ENCODE peak calls at places on chromosomes 13 and 19, in nine cellular contexts. One of them, this sample, is unnamed.

GRCh38 chr19:18300930-18301717 is 19.7 kb upstream of the JUND start:
- DNase-seq in thoracic aorta: peak; percentile 80
- DNase-seq in K562: peak; percentile 66
- DNase-seq in psoas muscle: peak; percentile 97
- DNase-seq in PC-3: peak; percentile 51
- DNase-seq in BJ: peak; percentile 60
- DNase-seq in left lung: peak; percentile 80
- DNase-seq in CD4-positive, alpha-beta T cell: no peak
- DNase-seq in astrocyte of the cerebellum: no peak
- DNase-seq in this sample: no peak

GRCh38 chr19:41939861-41940442 is 11.7 kb upstream of the ERFL start:
- DNase-seq in thoracic aorta: no peak
- DNase-seq in K562: peak; percentile 91
- DNase-seq in psoas muscle: no peak
- DNase-seq in PC-3: no peak
- DNase-seq in BJ: no peak
- DNase-seq in left lung: no peak
- DNase-seq in CD4-positive, alpha-beta T cell: no peak
- DNase-seq in astrocyte of the cerebellum: no peak
- DNase-seq in this sample: no peak

GRCh38 chr13:48831248-48831647 is 144.5 kb upstream of the FNDC3A start:
- DNase-seq in thoracic aorta: no peak
- DNase-seq in K562: no peak
- DNase-seq in psoas muscle: no peak
- DNase-seq in PC-3: no peak
- DNase-seq in BJ: no peak
- DNase-seq in left lung: no peak
- DNase-seq in CD4-positive, alpha-beta T cell: no peak
- DNase-seq in astrocyte of the cerebellum: no peak
- DNase-seq in this sample: no peak

GRCh38 chr19:38386968-38387549 is 775 bp downstream of the GGN start:
- DNase-seq in thoracic aorta: no peak
- DNase-seq in K562: peak; percentile 42
- DNase-seq in psoas muscle: peak; percentile 76
- DNase-seq in PC-3: no peak
- DNase-seq in BJ: no peak
- DNase-seq in left lung: peak; percentile 52
- DNase-seq in CD4-positive, alpha-beta T cell: no peak
- DNase-seq in astrocyte of the cerebellum: no peak
- DNase-seq in this sample: no peak

GRCh38 chr13:94345374-94346195 is 133.9 kb downstream of the DCT start:
- DNase-seq in thoracic aorta: no peak
- DNase-seq in K562: no peak
- DNase-seq in psoas muscle: no peak
- DNase-seq in PC-3: peak; percentile 19
- DNase-seq in BJ: no peak
- DNase-seq in left lung: no peak
- DNase-seq in CD4-positive, alpha-beta T cell: no peak
- DNase-seq in astrocyte of the cerebellum: no peak
- DNase-seq in this sample: no peak

GRCh38 chr19:54390942-54391577 is 24.2 kb upstream of the TTYH1 start:
- DNase-seq in thoracic aorta: no peak
- DNase-seq in K562: peak; percentile 49
- DNase-seq in psoas muscle: no peak
- DNase-seq in PC-3: peak; percentile 69
- DNase-seq in BJ: peak; percentile 2
- DNase-seq in left lung: no peak
- DNase-seq in CD4-positive, alpha-beta T cell: peak; percentile 51
- DNase-seq in astrocyte of the cerebellum: peak; percentile 53
- DNase-seq in this sample: peak; percentile 14

GRCh38 chr13:45918597-45918996 is 67.0 kb upstream of the SIAH3 start:
- DNase-seq in thoracic aorta: no peak
- DNase-seq in K562: no peak
- DNase-seq in psoas muscle: no peak
- DNase-seq in PC-3: peak; percentile 16
- DNase-seq in BJ: no peak
- DNase-seq in left lung: no peak
- DNase-seq in CD4-positive, alpha-beta T cell: no peak
- DNase-seq in astrocyte of the cerebellum: no peak
- DNase-seq in this sample: no peak

GRCh38 chr19:17706750-17707181 is 12.5 kb upstream of the MAP1S start:
- DNase-seq in thoracic aorta: no peak
- DNase-seq in K562: peak; percentile 98
- DNase-seq in psoas muscle: no peak
- DNase-seq in PC-3: no peak
- DNase-seq in BJ: no peak
- DNase-seq in left lung: no peak
- DNase-seq in CD4-positive, alpha-beta T cell: no peak
- DNase-seq in astrocyte of the cerebellum: no peak
- DNase-seq in this sample: no peak

GRCh38 chr13:108315955-108316354 is 46.4 kb downstream of the TNFSF13B start:
- DNase-seq in thoracic aorta: no peak
- DNase-seq in K562: no peak
- DNase-seq in psoas muscle: no peak
- DNase-seq in PC-3: no peak
- DNase-seq in BJ: no peak
- DNase-seq in left lung: no peak
- DNase-seq in CD4-positive, alpha-beta T cell: no peak
- DNase-seq in astrocyte of the cerebellum: no peak
- DNase-seq in this sample: no peak

GRCh38 chr13:38530492-38530891 is 156.4 kb upstream of the FREM2 start:
- DNase-seq in thoracic aorta: no peak
- DNase-seq in K562: no peak
- DNase-seq in psoas muscle: no peak
- DNase-seq in PC-3: peak; percentile 33
- DNase-seq in BJ: peak; percentile 4
- DNase-seq in left lung: no peak
- DNase-seq in CD4-positive, alpha-beta T cell: no peak
- DNase-seq in astrocyte of the cerebellum: peak; percentile 3
- DNase-seq in this sample: no peak
- TF ChIP-seq CTCF in thoracic aorta: no peak
- TF ChIP-seq CTCF in K562: peak; percentile 16
- TF ChIP-seq CTCF in psoas muscle: peak; percentile 16
- TF ChIP-seq CTCF in PC-3: peak; percentile 67
- TF ChIP-seq CTCF in BJ: peak; percentile 43
- TF ChIP-seq CTCF in left lung: peak; percentile 12
- TF ChIP-seq CTCF in CD4-positive, alpha-beta T cell: no peak
- TF ChIP-seq CTCF in astrocyte of the cerebellum: peak; percentile 14
- TF ChIP-seq CTCF in this sample: peak; percentile 43

DNA sequence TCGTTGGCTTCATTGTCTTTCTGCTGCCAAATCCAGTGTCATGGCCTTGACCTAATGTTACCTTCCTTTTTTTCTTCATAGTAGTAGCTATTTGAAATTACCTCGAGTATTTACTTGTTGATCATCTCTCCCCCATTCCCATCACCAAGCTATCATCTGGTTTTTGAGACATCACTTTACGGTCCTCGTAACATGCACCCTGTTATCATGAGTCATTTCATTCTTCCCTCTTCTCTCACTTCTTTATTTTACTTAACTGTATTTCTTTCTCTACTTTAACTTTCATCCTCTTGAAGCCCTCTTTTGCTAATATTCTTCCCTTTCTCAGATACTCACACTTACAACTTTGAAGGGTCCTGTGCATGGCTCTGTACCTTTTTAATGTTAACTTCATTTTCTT is 31.8 kb downstream of the TPP2 start:
- DNase-seq in thoracic aorta: no peak
- DNase-seq in K562: no peak
- DNase-seq in psoas muscle: no peak
- DNase-seq in PC-3: no peak
- DNase-seq in BJ: no peak
- DNase-seq in left lung: no peak
- DNase-seq in CD4-positive, alpha-beta T cell: no peak
- DNase-seq in astrocyte of the cerebellum: no peak
- DNase-seq in this sample: no peak
- TF ChIP-seq CTCF in thoracic aorta: no peak
- TF ChIP-seq CTCF in K562: no peak
- TF ChIP-seq CTCF in psoas muscle: no peak
- TF ChIP-seq CTCF in PC-3: no peak
- TF ChIP-seq CTCF in BJ: no peak
- TF ChIP-seq CTCF in left lung: no peak
- TF ChIP-seq CTCF in CD4-positive, alpha-beta T cell: no peak
- TF ChIP-seq CTCF in astrocyte of the cerebellum: no peak
- TF ChIP-seq CTCF in this sample: no peak

GRCh38 chr19:31353826-31354225 is 4.6 kb upstream of the TSHZ3 start:
- DNase-seq in thoracic aorta: no peak
- DNase-seq in K562: no peak
- DNase-seq in psoas muscle: no peak
- DNase-seq in PC-3: no peak
- DNase-seq in BJ: no peak
- DNase-seq in left lung: no peak
- DNase-seq in CD4-positive, alpha-beta T cell: no peak
- DNase-seq in astrocyte of the cerebellum: no peak
- DNase-seq in this sample: no peak
- TF ChIP-seq CTCF in thoracic aorta: no peak
- TF ChIP-seq CTCF in K562: no peak
- TF ChIP-seq CTCF in psoas muscle: no peak
- TF ChIP-seq CTCF in PC-3: no peak
- TF ChIP-seq CTCF in BJ: no peak
- TF ChIP-seq CTCF in left lung: no peak
- TF ChIP-seq CTCF in CD4-positive, alpha-beta T cell: no peak
- TF ChIP-seq CTCF in astrocyte of the cerebellum: no peak
- TF ChIP-seq CTCF in this sample: no peak

GRCh38 chr13:91817250-91817649 is 418.8 kb downstream of the GPC5 start:
- DNase-seq in thoracic aorta: no peak
- DNase-seq in K562: peak; percentile 13
- DNase-seq in psoas muscle: no peak
- DNase-seq in PC-3: peak; percentile 44
- DNase-seq in BJ: no peak
- DNase-seq in left lung: no peak
- DNase-seq in CD4-positive, alpha-beta T cell: no peak
- DNase-seq in astrocyte of the cerebellum: no peak
- DNase-seq in this sample: no peak
- TF ChIP-seq CTCF in thoracic aorta: no peak
- TF ChIP-seq CTCF in K562: peak; percentile 54
- TF ChIP-seq CTCF in psoas muscle: peak; percentile 13
- TF ChIP-seq CTCF in PC-3: peak; percentile 50
- TF ChIP-seq CTCF in BJ: no peak
- TF ChIP-seq CTCF in left lung: peak; percentile 21
- TF ChIP-seq CTCF in CD4-positive, alpha-beta T cell: no peak
- TF ChIP-seq CTCF in astrocyte of the cerebellum: peak; percentile 36
- TF ChIP-seq CTCF in this sample: no peak

DNA sequence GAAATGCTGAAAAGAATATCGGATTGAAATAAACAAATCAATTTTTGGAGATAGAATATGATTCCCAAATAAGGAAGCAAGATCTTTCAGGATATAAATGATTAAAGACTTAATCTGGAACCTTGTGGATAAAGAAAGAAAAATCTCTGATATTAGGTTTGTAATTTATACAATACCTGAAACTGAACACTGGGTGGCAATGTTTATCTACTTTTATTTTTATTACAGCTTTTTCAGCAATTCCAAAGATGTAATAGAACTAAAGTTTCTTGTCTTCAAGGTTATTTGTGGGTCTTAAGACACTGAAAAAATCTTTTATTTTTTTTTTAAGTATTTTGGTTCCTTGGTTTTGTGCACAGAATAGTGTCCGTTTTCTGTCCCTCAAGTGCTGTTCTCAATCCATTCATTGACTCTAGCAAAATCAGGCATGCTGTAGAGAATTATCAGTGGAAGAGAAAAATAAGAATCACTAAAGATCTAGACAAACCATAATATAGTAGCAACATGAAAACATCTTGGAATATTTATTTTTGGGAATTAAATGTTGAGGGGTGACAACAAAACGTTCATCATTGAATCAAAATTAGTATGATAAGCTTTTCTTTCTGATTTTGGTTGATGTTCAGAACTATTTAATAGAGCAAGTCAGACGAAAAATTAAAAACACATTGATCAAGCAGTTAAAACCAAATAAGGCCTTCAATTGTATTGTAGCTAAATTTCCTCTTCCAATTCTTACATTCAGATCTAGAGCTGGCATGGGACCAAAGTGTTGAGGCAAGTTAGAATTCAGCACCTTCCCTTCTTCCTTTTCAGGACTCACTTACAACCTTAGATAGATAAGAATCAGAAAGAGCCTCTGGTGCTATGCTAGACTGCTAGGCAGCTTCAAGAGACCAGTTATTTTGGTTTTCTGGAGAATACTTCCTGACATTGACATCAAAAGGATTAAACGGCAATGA is 704.4 kb upstream of the PCDH20 start:
- DNase-seq in thoracic aorta: no peak
- DNase-seq in K562: no peak
- DNase-seq in psoas muscle: no peak
- DNase-seq in PC-3: peak; percentile 31
- DNase-seq in BJ: no peak
- DNase-seq in left lung: no peak
- DNase-seq in CD4-positive, alpha-beta T cell: no peak
- DNase-seq in astrocyte of the cerebellum: peak; percentile 3
- DNase-seq in this sample: no peak
- TF ChIP-seq CTCF in thoracic aorta: peak; percentile 6
- TF ChIP-seq CTCF in K562: peak; percentile 11
- TF ChIP-seq CTCF in psoas muscle: peak; percentile 30
- TF ChIP-seq CTCF in PC-3: peak; percentile 53
- TF ChIP-seq CTCF in BJ: peak; percentile 13
- TF ChIP-seq CTCF in left lung: peak; percentile 30
- TF ChIP-seq CTCF in CD4-positive, alpha-beta T cell: no peak
- TF ChIP-seq CTCF in astrocyte of the cerebellum: no peak
- TF ChIP-seq CTCF in this sample: peak; percentile 19

GRCh38 chr13:75569576-75569975 is 20.0 kb downstream of the UCHL3 start:
- DNase-seq in thoracic aorta: no peak
- DNase-seq in K562: no peak
- DNase-seq in psoas muscle: no peak
- DNase-seq in PC-3: no peak
- DNase-seq in BJ: no peak
- DNase-seq in left lung: no peak
- DNase-seq in CD4-positive, alpha-beta T cell: no peak
- DNase-seq in astrocyte of the cerebellum: no peak
- DNase-seq in this sample: no peak

DNA sequence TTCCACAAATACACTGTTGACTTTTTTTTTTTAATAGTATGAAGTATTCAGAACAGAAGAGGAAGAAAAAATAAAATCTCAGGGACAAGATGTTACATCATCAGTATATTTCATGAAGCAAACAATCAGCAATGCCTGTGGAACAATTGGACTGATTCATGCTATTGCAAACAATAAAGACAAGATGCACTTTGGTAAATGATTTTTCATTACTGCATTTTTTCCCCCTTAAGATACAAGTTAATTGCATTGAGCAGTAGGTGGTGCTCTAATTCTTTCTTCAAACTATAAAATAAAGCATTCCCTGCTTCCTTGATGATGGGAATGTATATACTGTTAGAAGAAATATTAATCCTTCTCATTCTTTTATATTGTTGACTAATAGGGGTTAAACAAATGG is 17.1 kb downstream of the UCHL3 start:
- DNase-seq in thoracic aorta: no peak
- DNase-seq in K562: no peak
- DNase-seq in psoas muscle: no peak
- DNase-seq in PC-3: peak; percentile 64
- DNase-seq in BJ: peak; percentile 17
- DNase-seq in left lung: no peak
- DNase-seq in CD4-positive, alpha-beta T cell: no peak
- DNase-seq in astrocyte of the cerebellum: peak; percentile 39
- DNase-seq in this sample: no peak
- TF ChIP-seq CTCF in thoracic aorta: no peak
- TF ChIP-seq CTCF in K562: peak; percentile 33
- TF ChIP-seq CTCF in psoas muscle: peak; percentile 24
- TF ChIP-seq CTCF in PC-3: peak; percentile 57
- TF ChIP-seq CTCF in BJ: peak; percentile 46
- TF ChIP-seq CTCF in left lung: peak; percentile 16
- TF ChIP-seq CTCF in CD4-positive, alpha-beta T cell: no peak
- TF ChIP-seq CTCF in astrocyte of the cerebellum: peak; percentile 21
- TF ChIP-seq CTCF in this sample: peak; percentile 47

This sample was measured in AG09319.